ENCODE peak calls at places on chromosomes 7 and 10, in four cellular contexts. X is hepatocyte, Z is NCI-H748 treated with DMSO at 0.1 percent for 48 hours, K is DMS153. U is an unnamed sample.

GRCh38 chr7:42237891-42238531 is 1.0 kb upstream of the GLI3 start:
- DNase-seq in X (peak), Z (no peak), K (no peak), U (no peak)

GRCh38 chr10:52314822-52315552 is 906 bp downstream of the DKK1 start:
- DNase-seq in X (peak), Z (no peak), K (no peak), U (peak)

GRCh38 chr7:131595699-131596098 is 39.3 kb upstream of the PODXL start:
- DNase-seq in X (no peak), Z (no peak), K (no peak), U (no peak)

GRCh38 chr10:132452651-132453469 is 55.9 kb downstream of the PWWP2B start:
- DNase-seq in X (peak), Z (peak), K (peak), U (peak)

GRCh38 chr10:130990536-130990935 is 321.0 kb downstream of the TCERG1L start:
- DNase-seq in X (no peak), Z (peak), K (no peak), U (no peak)

GRCh38 chr10:132545659-132546367 is 8.2 kb downstream of the INPP5A start:
- DNase-seq in X (no peak), Z (no peak), K (no peak), U (no peak)

GRCh38 chr7:40551685-40552576 is 417.1 kb downstream of the SUGCT start:
- DNase-seq in X (peak), Z (no peak), K (no peak), U (no peak)

GRCh38 chr10:24541239-24541753 is 182.4 kb downstream of the ARHGAP21 start:
- DNase-seq in X (peak), Z (no peak), K (no peak), U (no peak)

GRCh38 chr7:114084381-114085312 is 165.8 kb upstream of the PPP1R3A start:
- DNase-seq in X (peak), Z (peak), K (peak), U (no peak)

U was measured in NCI-H2227 treated with DMSO at 0.1 percent for 48 hours.